ENCODE peak calls at places on chromosomes 6 and 20, in six cellular contexts. B is A549; C is stimulated activated CD4-positive, alpha-beta T cell treated with anti-CD3 and anti-CD28 coated beads, Interleukin-2, amount 100 ng/mL, for 4 hours; P is AG08395; K is NCI-H510A treated with DMSO at 0.1 percent for 48 hours; U is amniotic stem cell. Z is an unnamed sample.

GRCh38 chr6:5094327-5094726 is 9.2 kb downstream of the PPP1R3G start:
- DNase-seq in K (no peak), U (peak; percentile 82), C (no peak), B (no peak), P (peak; percentile 93), Z (no peak)

GRCh38 chr6:14243617-14244016 is 126.0 kb downstream of the CD83 start:
- DNase-seq in C (no peak), P (no peak), B (no peak), K (no peak), U (no peak), Z (no peak)

GRCh38 chr6:165972139-165972802 is 195.4 kb downstream of the TBXT start:
- DNase-seq in U (no peak), K (no peak), C (no peak), P (no peak), B (no peak), Z (no peak)

GRCh38 chr20:47187450-47188195 is 168.9 kb downstream of the ZMYND8 start:
- DNase-seq in B (no peak), P (no peak), U (no peak), K (no peak), C (no peak), Z (no peak)

GRCh38 chr6:120378582-120379220 is 955.6 kb downstream of the TBC1D32 start:
- DNase-seq in B (peak; percentile 6), C (no peak), U (no peak), K (peak; percentile 3), P (peak; percentile 12), Z (peak; percentile 14)

GRCh38 chr6:148304976-148305375 is 37.7 kb upstream of the SASH1 start:
- DNase-seq in B (no peak), P (peak; percentile 66), C (no peak), K (no peak), U (no peak), Z (no peak)

GRCh38 chr6:12013368-12013617 is 1.2 kb downstream of the HIVEP1 start:
- DNase-seq in U (no peak), C (no peak), B (no peak), K (no peak), P (no peak), Z (no peak)

GRCh38 chr6:13522639-13523038 is 35.2 kb upstream of the GFOD1 start:
- DNase-seq in B (no peak), P (peak; percentile 79), K (no peak), U (no peak), C (no peak), Z (no peak)

GRCh38 chr6:109296971-109297372 is 85.3 kb downstream of the CD164 start:
- DNase-seq in B (no peak), U (no peak), K (no peak), C (no peak), P (no peak), Z (no peak)

GRCh38 chr20:57718490-57719009 is 8.7 kb upstream of the PMEPA1 start:
- DNase-seq in B (peak; percentile 99), P (peak; percentile 99), K (no peak), C (peak; percentile 89), U (peak; percentile 96), Z (peak; percentile 99)

GRCh38 chr20:63955281-63955845 is 853 bp downstream of the UCKL1 start:
- DNase-seq in C (no peak), B (no peak), P (peak; percentile 41), K (no peak), U (no peak), Z (peak; percentile 90)

GRCh38 chr6:1786455-1787108 is 176.9 kb downstream of the FOXC1 start:
- DNase-seq in B (no peak), U (no peak), C (no peak), K (no peak), P (peak; percentile 20), Z (no peak)

GRCh38 chr20:1332749-1333300 is 3.9 kb upstream of the SDCBP2 start:
- DNase-seq in U (no peak), K (no peak), C (no peak), P (peak; percentile 0), B (no peak), Z (no peak)

GRCh38 chr20:20184711-20185110 is 132.4 kb downstream of the CFAP61 start:
- DNase-seq in P (no peak), C (no peak), K (no peak), U (no peak), B (no peak), Z (no peak)

GRCh38 chr20:41330343-41330720 is 10.3 kb upstream of the LPIN3 start:
- DNase-seq in K (no peak), C (no peak), P (no peak), U (no peak), B (no peak), Z (no peak)